ENCODE peak calls at places on chromosomes 2 and 18, in four cellular contexts. R, U, Y and L are unnamed samples.
A peak's percentile ranks its signal among the peaks of the same experiment; 100 is the strongest.

GRCh38 chr2:30072250-30072842 is 74.5 kb upstream of the YPEL5 start:
- DNase-seq in R (peak; percentile 42), U (peak; percentile 88), Y (peak; percentile 24), L (peak; percentile 78)

GRCh38 chr2:37020212-37020886 is 54.0 kb upstream of the STRN start:
- DNase-seq in R (peak; percentile 31), U (peak; percentile 75), Y (no peak), L (no peak)

GRCh38 chr18:56235061-56235772 is 403.2 kb downstream of the TXNL1 start:
- DNase-seq in R (no peak), U (no peak), Y (no peak), L (no peak)

GRCh38 chr2:119650206-119650605 is 28.8 kb upstream of the TMEM177 start:
- DNase-seq in R (no peak), U (no peak), Y (no peak), L (peak; percentile 15)

GRCh38 chr2:189213226-189213625 is 33.7 kb upstream of the COL5A2 start:
- DNase-seq in R (no peak), U (no peak), Y (no peak), L (no peak)

GRCh38 chr18:79011300-79011870 is 31.8 kb downstream of the SALL3 start:
- DNase-seq in R (no peak), U (no peak), Y (no peak), L (no peak)

GRCh38 chr2:171522057-171522803 is at the start of gene CYBRD1:
- DNase-seq in R (peak; percentile 46), U (peak; percentile 73), Y (no peak), L (peak; percentile 39)

GRCh38 chr18:22349317-22349898 is 68.3 kb downstream of the CTAGE1 start:
- DNase-seq in R (no peak), U (no peak), Y (no peak), L (no peak)

GRCh38 chr2:71821856-71822255 is 325.8 kb downstream of the CYP26B1 start:
- DNase-seq in R (no peak), U (no peak), Y (no peak), L (no peak)

GRCh38 chr2:111116843-111117665 is 3.7 kb upstream of the BCL2L11 start:
- DNase-seq in R (no peak), U (peak; percentile 94), Y (peak; percentile 43), L (peak; percentile 83)

GRCh38 chr2:178426388-178426787 is 24.6 kb downstream of the PRKRA start:
- DNase-seq in R (no peak), U (no peak), Y (no peak), L (peak; percentile 63)

GRCh38 chr2:164808776-164809175 is 32.8 kb downstream of the COBLL1 start:
- DNase-seq in R (no peak), U (no peak), Y (no peak), L (no peak)

GRCh38 chr2:113218283-113219091 is 44.7 kb downstream of the PSD4 start:
- DNase-seq in R (no peak), U (no peak), Y (no peak), L (no peak)

GRCh38 chr2:9889812-9890261 is 46.6 kb downstream of the TAF1B start:
- DNase-seq in R (no peak), U (no peak), Y (no peak), L (no peak)

GRCh38 chr2:202965810-202966454 is 48.7 kb upstream of the NBEAL1 start:
- DNase-seq in R (no peak), U (peak; percentile 92), Y (no peak), L (peak; percentile 58)